ENCODE peak calls at places on chromosomes 12 and 14, in ten cellular contexts. M, Z, N, B, Q, H, T, S, J and O are unnamed samples.

GRCh38 chr14:104928391-104929133 is 3.9 kb downstream of the PLD4 start:
- DNase-seq in M (no peak), Z (no peak), N (no peak), B (no peak), Q (no peak), H (no peak), T (no peak), S (no peak), J (no peak), O (no peak)

GRCh38 chr12:68375701-68376469 is 43.7 kb upstream of the MDM1 start:
- DNase-seq in M (no peak), Z (no peak), N (no peak), B (no peak), Q (no peak), H (peak), T (no peak), S (no peak), J (no peak), O (no peak)

GRCh38 chr12:54039417-54040147 is 6.7 kb downstream of the HOXC5 start:
- DNase-seq in M (no peak), Z (peak), N (peak), B (no peak), Q (no peak), H (no peak), T (no peak), S (no peak), J (no peak), O (no peak)

GRCh38 chr12:93879476-93880376 is 202.6 kb downstream of the CRADD start:
- DNase-seq in M (no peak), Z (no peak), N (no peak), B (peak), Q (no peak), H (peak), T (peak), S (no peak), J (no peak), O (no peak)

GRCh38 chr14:90703841-90704240 is 112.4 kb downstream of the TTC7B start:
- DNase-seq in M (no peak), Z (no peak), N (no peak), B (no peak), Q (no peak), H (no peak), T (no peak), S (no peak), J (no peak), O (no peak)

GRCh38 chr12:109098142-109098652 is 800 bp downstream of the UNG start:
- DNase-seq in M (no peak), Z (peak), N (no peak), B (no peak), Q (peak), H (peak), T (peak), S (no peak), J (no peak), O (peak)

GRCh38 chr12:49049566-49050224 is 10.9 kb downstream of the KMT2D start:
- DNase-seq in M (no peak), Z (no peak), N (no peak), B (peak), Q (peak), H (peak), T (peak), S (no peak), J (peak), O (peak)

GRCh38 chr12:21301-22189 is 45.0 kb upstream of the IQSEC3 start:
- DNase-seq in M (no peak), Z (no peak), N (no peak), B (no peak), Q (no peak), H (no peak), T (no peak), S (peak), J (no peak), O (peak)

GRCh38 chr12:108000111-108000510 is 129.0 kb upstream of the WSCD2 start:
- DNase-seq in M (no peak), Z (no peak), N (no peak), B (no peak), Q (no peak), H (no peak), T (no peak), S (no peak), J (no peak), O (no peak)

GRCh38 chr12:103833891-103834290 is 7.1 kb downstream of the NT5DC3 start:
- DNase-seq in M (no peak), Z (no peak), N (no peak), B (no peak), Q (no peak), H (no peak), T (no peak), S (no peak), J (no peak), O (no peak)

GRCh38 chr12:10214877-10215267 is 2.2 kb downstream of the GABARAPL1 start:
- DNase-seq in M (no peak), Z (no peak), N (no peak), B (no peak), Q (peak), H (no peak), T (peak), S (no peak), J (no peak), O (no peak)

GRCh38 chr12:11513288-11513687 is 117.9 kb upstream of the PRB2 start:
- DNase-seq in M (no peak), Z (no peak), N (no peak), B (no peak), Q (peak), H (no peak), T (peak), S (no peak), J (no peak), O (no peak)

GRCh38 chr12:106248849-106249371 is 1.1 kb upstream of the CKAP4 start:
- DNase-seq in M (peak), Z (no peak), N (no peak), B (no peak), Q (peak), H (peak), T (peak), S (peak), J (peak), O (peak)

GRCh38 chr12:51788876-51789275 is 59.6 kb downstream of the FIGNL2 start:
- DNase-seq in M (no peak), Z (no peak), N (no peak), B (no peak), Q (no peak), H (peak), T (peak), S (peak), J (no peak), O (peak)

GRCh38 chr14:105528197-105528858 is 1.9 kb downstream of the TMEM121 start:
- DNase-seq in M (peak), Z (peak), N (peak), B (peak), Q (peak), H (peak), T (peak), S (peak), J (peak), O (peak)

GRCh38 chr14:22560638-22561365 is 28.2 kb downstream of the DAD1 start:
- DNase-seq in M (no peak), Z (no peak), N (no peak), B (no peak), Q (no peak), H (no peak), T (no peak), S (no peak), J (peak), O (no peak)

GRCh38 chr14:31209605-31210004 is 2.0 kb upstream of the HECTD1 start:
- DNase-seq in M (no peak), Z (no peak), N (no peak), B (no peak), Q (no peak), H (no peak), T (no peak), S (no peak), J (no peak), O (no peak)
- TF ChIP-seq CTCF in M (no peak), Z (no peak), N (no peak), B (no peak), Q (no peak), H (no peak), T (no peak), S (no peak), J (no peak), O (no peak)

GRCh38 chr14:75459791-75460190 is 32.0 kb downstream of the JDP2 start:
- DNase-seq in M (no peak), Z (no peak), N (no peak), B (no peak), Q (no peak), H (no peak), T (no peak), S (no peak), J (no peak), O (no peak)

GRCh38 chr14:75460402-75460801 is 32.6 kb downstream of the JDP2 start:
- DNase-seq in M (no peak), Z (no peak), N (no peak), B (no peak), Q (no peak), H (no peak), T (no peak), S (no peak), J (no peak), O (no peak)

GRCh38 chr14:75458305-75458704 is 30.5 kb downstream of the JDP2 start:
- DNase-seq in M (no peak), Z (no peak), N (no peak), B (no peak), Q (no peak), H (no peak), T (no peak), S (no peak), J (no peak), O (no peak)

GRCh38 chr14:75457648-75458165 is 29.9 kb downstream of the JDP2 start:
- DNase-seq in M (no peak), Z (no peak), N (no peak), B (no peak), Q (no peak), H (no peak), T (no peak), S (no peak), J (no peak), O (no peak)

GRCh38 chr14:75459099-75459741 is 31.4 kb downstream of the JDP2 start:
- DNase-seq in M (peak), Z (no peak), N (no peak), B (no peak), Q (peak), H (no peak), T (no peak), S (no peak), J (no peak), O (no peak)
- TF ChIP-seq CTCF in M (no peak), Z (no peak), N (no peak), B (no peak), Q (no peak), H (no peak), T (no peak), S (no peak), J (no peak), O (no peak)

DNA sequence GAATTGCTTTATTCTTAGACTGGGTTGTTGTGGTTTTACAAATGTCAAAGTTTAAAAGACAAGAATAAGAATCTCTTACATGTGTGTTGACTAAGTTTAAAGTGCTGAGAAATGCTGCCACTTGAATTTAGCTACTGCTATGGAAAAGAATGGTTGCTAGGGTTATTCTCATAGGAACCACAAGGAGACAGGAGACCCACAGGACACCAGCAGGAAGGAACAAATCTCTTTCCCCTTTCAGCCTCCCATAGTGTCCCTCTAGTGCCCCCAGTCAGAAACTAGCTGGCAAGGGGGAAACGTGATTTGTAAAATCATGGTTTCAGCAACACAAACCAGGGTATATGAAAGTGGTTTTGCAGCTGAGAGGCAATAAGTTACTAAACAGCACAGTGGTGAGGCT is 102.7 kb downstream of the ST8SIA1 start:
- DNase-seq in M (no peak), Z (no peak), N (no peak), B (no peak), Q (no peak), H (no peak), T (peak), S (no peak), J (no peak), O (no peak)
- TF ChIP-seq CTCF in M (no peak), Z (no peak), N (no peak), B (no peak), Q (no peak), H (no peak), T (peak), S (no peak), J (no peak), O (no peak)

DNA sequence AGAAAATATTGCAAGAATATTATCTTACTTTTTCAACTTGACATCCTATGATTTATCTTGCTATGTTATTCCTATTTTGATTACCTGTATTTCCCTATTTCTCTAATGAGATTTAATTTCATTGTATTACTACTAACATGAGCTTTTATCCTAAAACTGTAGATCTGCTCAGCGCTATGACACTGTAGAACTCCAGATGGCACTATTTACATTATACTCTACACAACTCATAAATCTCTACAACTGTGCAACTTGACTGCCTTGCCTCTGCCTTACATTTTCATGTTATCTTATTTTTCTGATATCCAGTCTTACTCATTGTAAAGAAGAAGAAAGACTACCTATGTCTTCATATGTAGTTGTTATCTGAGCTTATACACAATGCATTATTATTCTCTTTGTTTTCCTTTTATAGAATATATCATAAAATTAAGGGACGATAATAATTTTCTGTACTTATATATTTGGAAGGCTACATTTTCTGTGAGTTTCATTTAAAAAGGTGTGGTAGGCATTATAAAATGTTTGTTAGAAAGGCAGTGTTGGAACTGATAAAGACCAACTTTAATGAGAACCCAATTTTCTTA is 24.1 kb downstream of the NUP37 start:
- DNase-seq in M (no peak), Z (no peak), N (no peak), B (peak), Q (no peak), H (peak), T (peak), S (peak), J (peak), O (peak)
- TF ChIP-seq CTCF in M (peak), Z (peak), N (no peak), B (peak), Q (no peak), H (peak), T (peak), S (peak), J (peak), O (peak)